ENCODE peak calls at places on chromosome 14, in ten cellular contexts. D is testis, A is A549, K is foreskin fibroblast, M is esophagus squamous epithelium, L is left ventricle myocardium inferior, V is fibroblast of pulmonary artery, X is heart left ventricle, O is nephron progenitor cell, H is endothelial cell. B is an unnamed sample.
A peak's percentile ranks its signal among the peaks of the same experiment; 100 is the strongest.

GRCh38 chr14:69387311-69387710 is 10.8 kb downstream of the ERH start:
- DNase-seq in D (no peak), V (no peak), K (no peak), L (no peak), X (no peak), H (no peak), M (no peak), A (no peak), O (no peak), B (peak; percentile 28)

GRCh38 chr14:67526181-67526580 is 6.9 kb upstream of the PLEKHH1 start:
- DNase-seq in L (no peak), O (no peak), V (no peak), K (no peak), M (no peak), A (no peak), H (no peak), X (no peak), D (no peak), B (no peak)

GRCh38 chr14:60327447-60328331 is 78.7 kb downstream of the PPM1A start:
- DNase-seq in V (peak; percentile 15), O (peak; percentile 41), M (no peak), D (no peak), H (peak; percentile 25), L (peak; percentile 19), X (peak; percentile 18), A (peak; percentile 14), K (no peak), B (peak; percentile 37)

GRCh38 chr14:61379639-61380184 is 58.3 kb downstream of the PRKCH start:
- DNase-seq in L (no peak), A (no peak), H (no peak), K (no peak), X (no peak), O (no peak), D (no peak), V (no peak), M (no peak), B (no peak)

GRCh38 chr14:36451346-36452065 is 68.5 kb downstream of the NKX2-1 start:
- DNase-seq in H (no peak), M (no peak), K (no peak), D (no peak), L (no peak), A (no peak), O (no peak), X (no peak), V (no peak), B (no peak)

GRCh38 chr14:100193417-100194357 is 34.2 kb upstream of the DEGS2 start:
- DNase-seq in X (no peak), K (no peak), O (no peak), D (no peak), A (no peak), M (no peak), L (no peak), V (no peak), H (no peak), B (no peak)

GRCh38 chr14:33848706-33849454 is 102.0 kb downstream of the EGLN3 start:
- DNase-seq in L (peak; percentile 46), M (no peak), O (peak; percentile 79), H (peak; percentile 87), D (peak; percentile 82), A (peak; percentile 73), X (peak; percentile 69), V (peak; percentile 70), K (no peak), B (peak; percentile 60)

GRCh38 chr14:31926123-31926522 is 151.0 kb upstream of the ARHGAP5 start:
- DNase-seq in O (no peak), A (peak; percentile 71), H (no peak), V (peak; percentile 66), K (no peak), X (no peak), D (no peak), L (no peak), M (no peak), B (peak; percentile 61)

GRCh38 chr14:44372807-44373497 is 134.1 kb downstream of the FSCB start:
- DNase-seq in X (no peak), D (no peak), O (no peak), H (no peak), V (no peak), M (no peak), L (no peak), K (no peak), A (no peak), B (no peak)

GRCh38 chr14:44370727-44371126 is 136.4 kb downstream of the FSCB start:
- DNase-seq in X (no peak), O (no peak), M (no peak), V (no peak), D (no peak), A (no peak), H (no peak), K (no peak), L (no peak), B (no peak)

GRCh38 chr14:44374906-44375305 is 132.2 kb downstream of the FSCB start:
- DNase-seq in X (no peak), H (no peak), V (no peak), O (no peak), D (no peak), M (no peak), K (no peak), A (no peak), L (no peak), B (no peak)

DNA sequence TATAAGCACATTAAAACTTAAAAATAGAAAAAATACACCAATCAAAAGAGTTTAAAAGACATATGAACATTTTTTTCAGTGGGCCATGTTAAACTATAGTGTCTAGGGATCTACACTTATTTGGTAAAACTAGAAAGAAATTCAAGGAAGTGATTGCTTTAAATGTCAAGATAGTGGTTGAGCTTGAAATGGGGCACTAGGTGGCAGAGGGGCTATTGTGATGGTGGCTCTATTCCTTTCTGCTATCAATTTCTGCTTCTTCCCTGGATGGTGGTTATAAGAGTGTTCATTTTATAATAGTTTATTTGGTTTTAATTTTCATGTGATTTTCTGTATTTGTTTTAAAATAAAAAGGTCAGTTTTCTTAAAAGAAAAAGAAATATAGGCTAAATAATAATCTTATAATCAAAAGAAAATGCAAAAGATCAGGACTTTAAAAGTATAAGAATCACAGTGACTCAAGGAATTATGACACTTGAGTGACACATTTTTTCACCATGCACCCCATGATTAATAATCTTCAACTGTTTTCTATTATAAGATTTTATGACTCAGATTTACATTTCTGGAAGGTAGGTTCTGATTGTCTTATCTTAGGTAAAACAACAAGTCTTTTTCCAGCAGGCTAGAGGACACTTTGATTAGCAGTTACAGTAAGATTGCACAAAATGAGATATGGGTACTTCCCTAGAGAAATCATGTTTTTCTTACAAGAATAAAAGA is 137.5 kb downstream of the FSCB start:
- DNase-seq in K (no peak), A (no peak), D (no peak), V (no peak), X (no peak), L (no peak), M (no peak), H (no peak), O (no peak), B (no peak)
- TF ChIP-seq CTCF in K (no peak), A (no peak), D (no peak), V (no peak), X (no peak), L (no peak), M (no peak), H (no peak), O (no peak), B (no peak)

DNA sequence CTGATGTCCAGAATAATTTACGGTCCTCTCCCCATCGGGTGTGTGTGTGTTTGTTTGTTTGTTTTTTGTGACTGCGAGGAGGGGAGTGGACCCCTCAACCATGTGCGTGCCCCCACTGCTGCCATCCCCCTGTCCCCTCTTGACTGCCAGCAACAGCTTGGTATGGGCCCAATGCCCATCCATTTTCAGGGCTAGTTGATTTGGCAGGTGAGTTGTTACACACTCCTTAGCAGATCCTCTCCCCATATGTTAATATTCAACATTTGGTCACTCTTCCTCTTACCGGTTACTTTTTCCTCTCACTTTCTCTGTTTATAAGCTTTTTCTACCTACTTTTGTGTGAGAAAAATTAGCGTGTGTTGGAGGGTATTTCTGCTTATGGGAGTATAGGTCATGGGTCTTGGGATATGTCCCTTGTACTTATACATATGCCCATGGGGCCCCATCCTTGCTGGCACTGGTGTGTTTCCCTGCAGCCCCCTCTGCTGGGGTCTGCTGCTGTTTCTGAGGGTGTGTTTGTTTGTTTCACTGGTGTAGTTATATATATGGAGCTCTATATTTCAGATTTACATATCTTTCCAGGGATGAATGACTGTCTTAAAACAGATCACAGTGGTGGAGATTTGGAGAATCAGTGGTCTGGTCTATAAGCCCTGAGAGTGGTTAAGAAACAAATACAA is 33.8 kb downstream of the ZFHX2 start:
- DNase-seq in A (no peak), X (no peak), M (no peak), O (no peak), L (no peak), D (no peak), K (no peak), H (no peak), V (no peak), B (no peak)
- TF ChIP-seq CTCF in A (no peak), X (no peak), M (no peak), O (no peak), L (no peak), D (no peak), K (no peak), H (no peak), V (no peak), B (no peak)

GRCh38 chr14:87066221-87066817 is 926.7 kb downstream of the GALC start:
- DNase-seq in L (no peak), D (no peak), K (no peak), M (no peak), V (no peak), O (no peak), X (no peak), A (no peak), H (no peak), B (no peak)
- TF ChIP-seq CTCF in L (no peak), D (no peak), K (peak; percentile 27), M (no peak), V (peak; percentile 35), O (peak; percentile 45), X (no peak), A (no peak), H (no peak), B (peak; percentile 4)

GRCh38 chr14:71049435-71050147 is 142.3 kb downstream of the PCNX1 start:
- DNase-seq in H (no peak), D (no peak), K (peak; percentile 26), M (no peak), O (no peak), V (peak; percentile 45), A (no peak), L (no peak), X (no peak), B (peak; percentile 47)

GRCh38 chr14:71048393-71048792 is 141.1 kb downstream of the PCNX1 start:
- DNase-seq in M (no peak), K (no peak), D (no peak), A (no peak), V (no peak), H (no peak), L (no peak), O (no peak), X (no peak), B (no peak)

GRCh38 chr14:71054706-71055105 is 147.4 kb downstream of the PCNX1 start:
- DNase-seq in H (no peak), A (no peak), X (no peak), M (no peak), V (no peak), O (no peak), D (no peak), K (no peak), L (no peak), B (no peak)

GRCh38 chr14:71056168-71056567 is 148.9 kb downstream of the PCNX1 start:
- DNase-seq in X (no peak), V (no peak), H (no peak), D (no peak), A (no peak), M (no peak), O (no peak), K (no peak), L (no peak), B (no peak)

DNA sequence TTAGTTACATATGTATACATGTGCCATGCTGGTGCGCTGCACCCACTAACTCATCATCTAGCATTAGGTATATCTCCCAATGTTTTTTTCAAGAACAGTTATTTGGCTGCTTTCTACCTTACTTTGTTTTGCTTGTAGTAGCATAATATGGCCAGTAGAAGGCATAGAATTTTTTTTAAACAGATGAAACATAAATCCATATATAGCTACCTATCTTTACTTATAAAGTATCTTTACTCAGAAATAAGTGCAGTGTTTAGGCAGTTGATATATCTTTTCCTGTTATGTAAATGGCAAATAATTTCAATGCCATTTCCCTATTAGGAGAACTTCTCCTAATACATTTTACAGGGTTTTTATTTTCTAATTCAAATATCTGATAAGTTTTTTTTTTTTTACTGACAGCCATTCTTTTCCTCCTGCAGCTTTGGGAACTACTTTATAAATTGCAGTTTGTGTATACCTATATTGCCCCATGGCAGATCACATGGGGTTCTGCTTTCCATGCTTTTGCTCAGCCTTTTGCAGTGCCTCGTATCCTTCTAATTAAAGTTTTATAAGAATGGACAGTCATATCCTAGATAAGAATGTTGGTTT is 143.1 kb downstream of the PCNX1 start:
- DNase-seq in L (no peak), V (peak; percentile 33), K (no peak), H (no peak), A (peak; percentile 7), O (no peak), M (no peak), D (no peak), X (no peak), B (peak; percentile 15)
- TF ChIP-seq CTCF in L (peak; percentile 43), V (peak; percentile 50), K (peak; percentile 19), H (peak; percentile 68), A (no peak), O (peak; percentile 35), M (peak; percentile 50), D (peak; percentile 36), X (peak; percentile 40), B (peak; percentile 44)